ENCODE peak calls at places on chromosome 17, in eight cellular contexts. K, Q, J, L, R, E, W and O are unnamed samples.

GRCh38 chr17:63479495-63480184 is 2.8 kb downstream of the ACE start:
- DNase-seq in K (no peak), Q (no peak), J (no peak), L (no peak), R (no peak), E (no peak), W (no peak), O (no peak)

GRCh38 chr17:40218740-40219072 is 398 bp upstream of the WIPF2 start:
- DNase-seq in K (peak; percentile 48), Q (peak; percentile 74), J (peak; percentile 88), L (no peak), R (peak; percentile 51), E (peak; percentile 42), W (peak; percentile 88), O (peak; percentile 69)

GRCh38 chr17:18980682-18981384 is 23.7 kb downstream of the FAM83G start:
- DNase-seq in K (no peak), Q (peak; percentile 46), J (no peak), L (no peak), R (no peak), E (no peak), W (peak; percentile 82), O (no peak)

GRCh38 chr17:41810659-41811548 is 845 bp downstream of the P3H4 start:
- DNase-seq in K (no peak), Q (peak; percentile 14), J (no peak), L (no peak), R (no peak), E (no peak), W (no peak), O (no peak)

GRCh38 chr17:40061532-40062038 is 1.2 kb upstream of the THRA start:
- DNase-seq in K (no peak), Q (no peak), J (no peak), L (no peak), R (no peak), E (no peak), W (no peak), O (no peak)

GRCh38 chr17:36933174-36934143 is 3.8 kb upstream of the LHX1 start:
- DNase-seq in K (no peak), Q (no peak), J (no peak), L (no peak), R (no peak), E (no peak), W (no peak), O (no peak)

GRCh38 chr17:36808181-36808661 is 129.1 kb upstream of the LHX1 start:
- DNase-seq in K (no peak), Q (no peak), J (no peak), L (no peak), R (no peak), E (no peak), W (no peak), O (no peak)

GRCh38 chr17:82884923-82885322 is 45.1 kb upstream of the ZNF750 start:
- DNase-seq in K (no peak), Q (no peak), J (peak; percentile 42), L (no peak), R (no peak), E (no peak), W (no peak), O (peak; percentile 57)

GRCh38 chr17:68435876-68436842 is 21.1 kb downstream of the WIPI1 start:
- DNase-seq in K (peak; percentile 76), Q (peak; percentile 84), J (peak; percentile 81), L (peak; percentile 78), R (peak; percentile 68), E (peak; percentile 74), W (peak; percentile 95), O (peak; percentile 78)

GRCh38 chr17:59380474-59380873 is 49.0 kb downstream of the YPEL2 start:
- DNase-seq in K (no peak), Q (no peak), J (no peak), L (no peak), R (no peak), E (no peak), W (no peak), O (no peak)